ENCODE peak calls at places on chromosome 19, in four cellular contexts. T, P, A and R are unnamed samples.

GRCh38 chr19:6729573-6730152 is 7.7 kb downstream of the GPR108 start:
- DNase-seq in A (no peak), P (no peak), T (no peak), R (no peak)

GRCh38 chr19:3123956-3124355 is 11.9 kb upstream of the GNA15 start:
- DNase-seq in P (no peak), A (no peak), T (no peak), R (no peak)

GRCh38 chr19:34300962-34301361 is 46.6 kb downstream of the GARRE1 start:
- DNase-seq in A (no peak), T (no peak), P (no peak), R (no peak)

GRCh38 chr19:39771751-39772150 is 6.9 kb upstream of the LEUTX start:
- DNase-seq in A (no peak), P (no peak), T (no peak), R (no peak)

GRCh38 chr19:15432629-15433518 is 14.1 kb upstream of the AKAP8L start:
- DNase-seq in T (peak), A (peak), P (peak), R (peak)

GRCh38 chr19:10602330-10603083 is 15.4 kb upstream of the AP1M2 start:
- DNase-seq in T (peak), A (no peak), P (peak), R (peak)

GRCh38 chr19:49398001-49398615 is 10.1 kb downstream of the KASH5 start:
- DNase-seq in P (no peak), T (no peak), A (no peak), R (no peak)

GRCh38 chr19:52007805-52008557 is at the start of gene ZNF615:
- DNase-seq in T (peak), P (peak), A (peak), R (peak)

GRCh38 chr19:49151339-49152217 is 3.6 kb downstream of the HRC start:
- DNase-seq in P (no peak), A (no peak), T (peak), R (peak)

GRCh38 chr19:41531438-41532311 is 44.3 kb upstream of the CEACAM21 start:
- DNase-seq in A (no peak), T (peak), P (no peak), R (peak)

GRCh38 chr19:43639507-43640423 is at the start of gene CADM4:
- DNase-seq in T (no peak), P (no peak), A (no peak), R (peak)

GRCh38 chr19:18063463-18063862 is 23.3 kb downstream of the IL12RB1 start:
- DNase-seq in P (peak), A (no peak), T (peak), R (peak)

GRCh38 chr19:2334426-2334825 is 5.9 kb downstream of the SPPL2B start:
- DNase-seq in A (no peak), T (no peak), P (no peak), R (no peak)

GRCh38 chr19:17052439-17052838 is 22.8 kb downstream of the HAUS8 start:
- DNase-seq in P (no peak), A (no peak), T (peak), R (peak)

GRCh38 chr19:47839913-47840312 is 18.2 kb downstream of the CRX start:
- DNase-seq in P (no peak), A (no peak), T (no peak), R (no peak)

GRCh38 chr19:30783936-30784335 is 411.8 kb downstream of the ZNF536 start:
- DNase-seq in P (no peak), A (no peak), T (no peak), R (no peak)

GRCh38 chr19:50462970-50463369 is 13.3 kb upstream of the EMC10 start:
- DNase-seq in A (no peak), P (no peak), T (no peak), R (no peak)

GRCh38 chr19:40650749-40651305 is 39.6 kb downstream of the NUMBL start:
- DNase-seq in T (no peak), P (no peak), A (no peak), R (no peak)

GRCh38 chr19:34364830-34365462 is at the start of gene GPI:
- DNase-seq in P (peak), A (no peak), T (peak), R (peak)

GRCh38 chr19:1813197-1813836 is 1.2 kb upstream of the ATP8B3 start:
- DNase-seq in P (no peak), T (no peak), A (no peak), R (no peak)

GRCh38 chr19:10001899-10002298 is 8.4 kb downstream of the COL5A3 start:
- DNase-seq in P (peak), T (peak), A (no peak), R (peak)

GRCh38 chr19:507286-508203 is at the start of gene TPGS1:
- DNase-seq in T (peak), P (peak), A (no peak), R (peak)
- TF ChIP-seq POLR2AphosphoS2 in T (no peak), P (no peak), A (peak), R (no peak)

GRCh38 chr19:14138576-14139265 is 2.3 kb upstream of the ASF1B start:
- DNase-seq in P (no peak), T (no peak), A (no peak), R (no peak)
- TF ChIP-seq POLR2AphosphoS2 in P (no peak), T (no peak), A (no peak), R (no peak)

GRCh38 chr19:7772752-7773291 is 9.8 kb downstream of the CLEC4M start:
- DNase-seq in P (no peak), T (no peak), A (peak), R (no peak)
- TF ChIP-seq POLR2AphosphoS2 in P (no peak), T (no peak), A (no peak), R (no peak)

DNA sequence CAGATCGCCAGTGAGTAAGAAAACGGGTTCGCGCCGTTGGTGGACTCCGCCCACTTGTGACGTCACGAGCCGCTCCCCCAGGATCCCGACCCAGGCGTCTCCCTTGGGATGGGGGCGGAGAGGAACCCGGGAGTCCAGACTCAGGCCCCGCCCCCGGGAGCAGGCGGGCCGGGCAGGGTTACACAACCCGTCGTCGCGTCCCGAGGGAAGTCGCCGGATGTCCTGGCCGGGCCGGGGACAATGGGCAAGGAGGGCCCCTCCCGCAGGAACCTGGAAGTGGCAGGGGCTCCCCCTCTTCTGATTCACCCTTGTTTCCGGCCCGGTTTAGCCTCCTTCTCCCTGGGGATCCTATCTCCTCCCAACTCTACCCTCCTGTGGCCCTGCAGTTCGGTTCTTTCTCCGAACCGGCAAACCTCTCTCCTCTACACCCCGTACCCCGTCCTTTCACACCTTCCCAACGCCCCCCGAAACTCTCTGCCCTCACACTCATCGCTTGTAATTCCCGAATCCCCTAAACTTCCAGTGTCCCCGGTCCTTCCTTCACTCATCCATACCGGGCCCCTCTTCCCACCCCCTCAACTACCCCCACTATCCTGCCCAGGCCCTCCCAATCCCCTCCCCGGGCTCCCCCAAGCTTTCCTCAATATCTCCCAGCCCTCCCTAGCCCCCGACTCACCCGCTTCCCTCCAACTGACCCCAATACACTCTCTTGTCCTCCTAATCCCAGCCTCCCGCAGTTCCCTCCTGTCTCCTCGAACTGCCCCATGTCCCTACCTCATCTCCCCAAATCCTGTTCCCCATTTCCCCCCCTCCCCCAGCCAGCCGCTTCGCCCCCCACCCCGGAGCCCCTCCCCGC is 20.0 kb upstream of the ERCC1 start:
- DNase-seq in T (peak), A (no peak), P (peak), R (peak)
- TF ChIP-seq POLR2AphosphoS2 in T (no peak), A (no peak), P (no peak), R (no peak)

DNA sequence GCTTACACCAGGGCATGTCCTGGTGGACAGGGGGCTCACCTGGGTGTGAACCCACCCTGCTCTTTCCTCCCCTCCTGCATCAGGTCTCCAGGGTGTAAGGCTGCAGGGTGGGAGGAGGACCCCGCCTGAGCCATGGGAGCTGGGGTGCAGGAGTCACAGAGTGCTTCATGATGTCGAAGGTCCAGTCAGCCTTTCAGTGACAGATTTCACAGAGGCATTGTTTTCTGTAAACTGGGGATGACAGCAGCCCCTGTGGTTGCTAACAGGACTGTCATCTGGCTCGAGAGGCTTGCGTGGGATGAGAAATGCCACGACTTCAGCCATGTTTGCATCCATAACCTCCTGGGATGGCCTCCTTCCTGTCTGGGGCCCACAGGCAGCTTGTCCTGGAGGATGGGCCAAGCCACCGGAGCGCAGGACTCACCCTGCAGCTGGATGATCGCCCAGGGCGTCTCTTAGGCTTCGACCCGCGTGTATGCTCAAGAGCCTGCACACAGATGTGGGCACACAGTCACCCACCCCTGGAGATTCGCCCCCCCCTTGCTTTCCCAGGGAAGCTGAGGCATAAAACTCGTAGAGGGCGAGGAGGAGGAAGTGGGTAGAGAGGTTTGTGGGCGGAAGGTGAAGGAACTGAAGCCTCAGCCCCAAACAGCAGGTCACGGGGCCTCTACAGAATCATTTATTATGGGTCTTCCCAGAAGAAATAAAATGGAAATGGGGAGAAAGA is 4.9 kb downstream of the NANOS3 start:
- DNase-seq in T (no peak), P (no peak), A (no peak), R (no peak)
- TF ChIP-seq POLR2AphosphoS2 in T (no peak), P (no peak), A (no peak), R (no peak)